ENCODE peak calls at places on chromosomes 7 and 10, in eight cellular contexts. M is mammary epithelial cell, N is HCT116, I is trophoblast cell, P is GM23248, V is neural progenitor cell, R is IMR-90, F is fibroblast of lung. Z is an unnamed sample.

GRCh38 chr7:78149787-78150186 is 351.2 kb downstream of the PHTF2 start:
- DNase-seq in M (no peak), N (no peak), I (no peak), P (peak; percentile 90), V (no peak), R (peak; percentile 85), F (peak; percentile 89), Z (peak; percentile 89)

GRCh38 chr7:41627921-41628320 is 75.0 kb downstream of the INHBA start:
- DNase-seq in M (no peak), N (no peak), I (peak; percentile 16), P (no peak), V (peak; percentile 24), R (no peak), F (no peak), Z (no peak)

GRCh38 chr7:78746261-78746660 is 707.2 kb downstream of the MAGI2 start:
- DNase-seq in M (no peak), N (no peak), I (no peak), P (no peak), V (no peak), R (no peak), F (no peak), Z (no peak)

GRCh38 chr10:112215342-112215774 is 31.8 kb upstream of the GPAM start:
- DNase-seq in M (no peak), N (no peak), I (no peak), P (no peak), V (no peak), R (peak; percentile 24), F (no peak), Z (no peak)

GRCh38 chr7:40959955-40960354 is 742.9 kb downstream of the INHBA start:
- DNase-seq in M (no peak), N (no peak), I (no peak), P (no peak), V (no peak), R (no peak), F (no peak), Z (no peak)

GRCh38 chr10:78729366-78729765 is 339.4 kb upstream of the ZMIZ1 start:
- DNase-seq in M (no peak), N (no peak), I (no peak), P (no peak), V (no peak), R (no peak), F (no peak), Z (no peak)

GRCh38 chr10:26792780-26793495 is 67.8 kb downstream of the ABI1 start:
- DNase-seq in M (no peak), N (no peak), I (no peak), P (peak; percentile 40), V (no peak), R (no peak), F (no peak), Z (no peak)

GRCh38 chr10:85601526-85601925 is 765.1 kb downstream of the GRID1 start:
- DNase-seq in M (no peak), N (no peak), I (peak; percentile 46), P (no peak), V (no peak), R (no peak), F (no peak), Z (no peak)

GRCh38 chr7:135194494-135195095 is 16.7 kb downstream of the WDR91 start:
- DNase-seq in M (peak; percentile 39), N (no peak), I (no peak), P (peak; percentile 39), V (no peak), R (peak; percentile 22), F (no peak), Z (no peak)

GRCh38 chr10:51654918-51655317 is 44.5 kb downstream of the CSTF2T start:
- DNase-seq in M (no peak), N (no peak), I (no peak), P (no peak), V (no peak), R (no peak), F (no peak), Z (no peak)

GRCh38 chr10:72334832-72335393 is 19.8 kb downstream of the DNAJB12 start:
- DNase-seq in M (peak; percentile 96), N (no peak), I (no peak), P (no peak), V (no peak), R (peak; percentile 79), F (peak; percentile 100), Z (peak; percentile 93)

GRCh38 chr7:145474287-145474686 is 638.4 kb upstream of the TPK1 start:
- DNase-seq in M (no peak), N (no peak), I (no peak), P (no peak), V (no peak), R (no peak), F (peak; percentile 45), Z (no peak)

GRCh38 chr10:50286996-50287803 is 35.9 kb upstream of the ASAH2 start:
- DNase-seq in M (no peak), N (no peak), I (no peak), P (no peak), V (no peak), R (no peak), F (no peak), Z (no peak)

GRCh38 chr10:77796311-77796915 is 130.1 kb downstream of the DLG5 start:
- DNase-seq in M (no peak), N (no peak), I (no peak), P (no peak), V (no peak), R (no peak), F (no peak), Z (no peak)

GRCh38 chr10:43204943-43205671 is 61.8 kb downstream of the RASGEF1A start:
- DNase-seq in M (peak; percentile 52), N (peak; percentile 68), I (peak; percentile 64), P (peak; percentile 78), V (peak; percentile 81), R (peak; percentile 48), F (peak; percentile 47), Z (peak; percentile 25)

GRCh38 chr7:31633894-31634494 is 53.0 kb upstream of the PPP1R17 start:
- DNase-seq in M (peak; percentile 48), N (peak; percentile 34), I (peak; percentile 79), P (peak; percentile 69), V (peak; percentile 82), R (peak; percentile 39), F (peak; percentile 45), Z (peak; percentile 32)

GRCh38 chr7:141785711-141786552 is 4.1 kb upstream of the TAS2R5 start:
- DNase-seq in M (peak; percentile 39), N (peak; percentile 36), I (peak; percentile 81), P (peak; percentile 62), V (peak; percentile 62), R (peak; percentile 55), F (peak; percentile 63), Z (peak; percentile 34)

GRCh38 chr10:101073631-101074030 is 11.8 kb downstream of the KAZALD1 start:
- DNase-seq in M (no peak), N (no peak), I (no peak), P (no peak), V (no peak), R (no peak), F (no peak), Z (no peak)

GRCh38 chr10:20084451-20084850 is 268.2 kb downstream of the PLXDC2 start:
- DNase-seq in M (no peak), N (no peak), I (peak; percentile 82), P (no peak), V (no peak), R (no peak), F (no peak), Z (no peak)

GRCh38 chr7:55017841-55018240 is 976 bp upstream of the EGFR start:
- DNase-seq in M (no peak), N (no peak), I (no peak), P (no peak), V (no peak), R (no peak), F (no peak), Z (no peak)
- H3K4me2 ChIP-seq in M (peak overlapping the region; percentile 95), N (no peak overlapping the region), I (no peak overlapping the region), P (peak overlapping the region; percentile 89), V (no peak overlapping the region), R (peak overlapping the region; percentile 68), F (peak overlapping the region; percentile 64), Z (peak overlapping the region; percentile 97)

DNA sequence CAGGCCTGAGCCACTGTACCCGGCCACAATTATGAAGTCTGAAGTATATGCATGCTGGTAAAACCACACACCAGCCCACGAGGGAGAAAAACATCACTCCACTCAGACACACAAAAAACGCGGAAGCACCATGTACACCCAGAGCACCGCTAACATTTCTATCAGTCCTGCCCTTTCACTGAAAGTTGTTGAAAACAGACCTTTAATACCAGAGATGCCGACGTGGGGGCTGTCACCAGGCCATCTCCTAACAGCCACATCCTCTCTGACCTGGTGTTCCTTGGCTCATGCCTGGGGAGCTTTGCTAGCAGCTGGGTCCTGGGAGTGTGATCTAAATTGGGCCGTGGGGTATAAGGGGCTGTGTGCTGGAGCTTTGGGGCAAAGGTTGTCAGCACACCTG is 49.8 kb downstream of the BAIAP2L1 start:
- DNase-seq in M (no peak), N (no peak), I (peak; percentile 90), P (no peak), V (no peak), R (no peak), F (no peak), Z (no peak)
- H3K9ac ChIP-seq in M (no peak overlapping the region), N (no peak overlapping the region), I (no peak overlapping the region), P (no peak overlapping the region), V (no peak overlapping the region), R (no peak overlapping the region), F (no peak overlapping the region), Z (no peak overlapping the region)

DNA sequence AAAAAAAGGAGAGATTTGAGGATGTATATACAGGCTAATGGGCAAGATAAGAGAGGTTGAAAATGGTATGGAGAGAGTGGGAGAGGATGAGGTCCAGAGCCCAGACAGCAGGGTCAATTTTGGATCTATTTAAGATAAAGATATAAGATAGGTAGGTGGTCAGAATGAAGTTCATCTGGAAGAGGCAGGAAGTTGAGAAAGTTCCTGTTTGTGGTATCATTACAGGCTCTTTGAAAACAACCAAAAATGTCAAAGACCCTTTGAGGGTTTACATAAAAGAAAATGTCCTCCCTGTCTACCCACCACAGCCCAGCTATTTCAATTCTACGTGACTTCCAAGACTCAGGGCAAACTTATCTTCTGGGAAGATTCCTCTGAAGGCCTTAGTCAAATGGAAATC is 7.5 kb downstream of the CEP41 start:
- DNase-seq in M (no peak), N (no peak), I (no peak), P (no peak), V (no peak), R (no peak), F (no peak), Z (no peak)
- H2AFZ ChIP-seq in M (peak overlapping the region; percentile 20), N (no peak overlapping the region), I (no peak overlapping the region), P (no peak overlapping the region), V (no peak overlapping the region), R (no peak overlapping the region), F (no peak overlapping the region), Z (no peak overlapping the region)

GRCh38 chr10:104251443-104251842 is 3.2 kb upstream of the GSTO1 start:
- DNase-seq in M (no peak), N (no peak), I (peak; percentile 47), P (no peak), V (no peak), R (no peak), F (no peak), Z (no peak)

GRCh38 chr10:104252349-104252748 is 2.3 kb upstream of the GSTO1 start:
- DNase-seq in M (no peak), N (no peak), I (no peak), P (no peak), V (no peak), R (no peak), F (no peak), Z (no peak)

GRCh38 chr10:104254493-104255243 is at the start of gene GSTO1:
- DNase-seq in M (peak; percentile 55), N (peak; percentile 51), I (peak; percentile 68), P (peak; percentile 82), V (peak; percentile 67), R (peak; percentile 76), F (peak; percentile 77), Z (peak; percentile 62)

GRCh38 chr10:104253576-104254410 is 899 bp upstream of the GSTO1 start:
- DNase-seq in M (no peak), N (no peak), I (peak; percentile 55), P (peak; percentile 17), V (no peak), R (peak; percentile 56), F (no peak), Z (no peak)

GRCh38 chr10:104253106-104253505 is 1.6 kb upstream of the GSTO1 start:
- DNase-seq in M (no peak), N (no peak), I (no peak), P (no peak), V (no peak), R (no peak), F (no peak), Z (no peak)
- H3K4me2 ChIP-seq in M (no peak overlapping the region), N (no peak overlapping the region), I (no peak overlapping the region), P (no peak overlapping the region), V (no peak overlapping the region), R (no peak overlapping the region), F (no peak overlapping the region), Z (no peak overlapping the region)

Z was measured in astrocyte.